ENCODE peak calls at places on chromosomes 11 and 22, in four cellular contexts. C, S, H and X are unnamed samples.

GRCh38 chr11:132448334-132448995 is 1078.0 kb downstream of the NTM start:
- DNase-seq in C (no peak), H (peak; percentile 74), S (no peak), X (no peak)

GRCh38 chr22:19884954-19885751 is 30.5 kb upstream of the GNB1L start:
- DNase-seq in S (no peak), H (no peak), C (no peak), X (no peak)

GRCh38 chr11:112513936-112514716 is 253.5 kb upstream of the PLET1 start:
- DNase-seq in H (no peak), C (no peak), S (no peak), X (no peak)

GRCh38 chr11:134498326-134499139 is 86.5 kb upstream of the B3GAT1 start:
- DNase-seq in S (no peak), H (no peak), C (no peak), X (no peak)

GRCh38 chr11:35030716-35031213 is 108.2 kb upstream of the CD44 start:
- DNase-seq in H (peak; percentile 99), C (no peak), S (peak; percentile 97), X (no peak)

GRCh38 chr22:27637604-27638003 is 164.0 kb downstream of the MN1 start:
- DNase-seq in S (peak; percentile 36), C (no peak), H (no peak), X (no peak)

GRCh38 chr11:446886-447285 is 3.2 kb upstream of the PTDSS2 start:
- DNase-seq in H (no peak), S (peak; percentile 60), C (no peak), X (no peak)

GRCh38 chr22:29195118-29195963 is 10.4 kb upstream of the EMID1 start:
- DNase-seq in C (peak; percentile 19), S (no peak), H (no peak), X (no peak)

GRCh38 chr11:12276356-12276755 is 101.0 kb upstream of the PARVA start:
- DNase-seq in H (no peak), C (no peak), S (no peak), X (no peak)

GRCh38 chr11:76188873-76189272 is 17.4 kb downstream of the WNT11 start:
- DNase-seq in S (no peak), C (no peak), H (no peak), X (no peak)

GRCh38 chr11:128828350-128828749 is 38.7 kb downstream of the KCNJ1 start:
- DNase-seq in S (no peak), C (no peak), H (peak; percentile 72), X (no peak)

GRCh38 chr22:49659281-49659923 is 168.3 kb downstream of the BRD1 start:
- DNase-seq in H (no peak), C (no peak), S (no peak), X (no peak)

GRCh38 chr11:77734890-77735289 is 85.6 kb downstream of the RSF1 start:
- DNase-seq in H (no peak), C (no peak), S (no peak), X (no peak)

GRCh38 chr11:9815486-9816136 is 151.7 kb downstream of the SWAP70 start:
- DNase-seq in C (no peak), S (peak; percentile 87), H (peak; percentile 78), X (no peak)

GRCh38 chr11:134248910-134249480 is 4.2 kb downstream of the THYN1 start:
- DNase-seq in S (no peak), H (no peak), C (no peak), X (no peak)

GRCh38 chr11:78406568-78407196 is 10.9 kb downstream of the GAB2 start:
- DNase-seq in C (no peak), H (no peak), S (peak; percentile 40), X (no peak)

GRCh38 chr11:122559734-122560382 is 95.7 kb upstream of the UBASH3B start:
- DNase-seq in S (peak; percentile 20), H (peak; percentile 96), C (no peak), X (no peak)